ENCODE peak calls at places on chromosomes 2 and 18, in five cellular contexts. N is C1 segment of cervical spinal cord; E is breast epithelium; A is CD4-positive, alpha-beta T cell; O is progenitor cell of endocrine pancreas. T is an unnamed sample.

GRCh38 chr18:6010284-6010683 is 115.0 kb upstream of the TMEM200C start:
- DNase-seq in N (no peak), E (no peak), A (no peak), O (no peak), T (no peak)

GRCh38 chr2:121237980-121238665 is 46.9 kb downstream of the TFCP2L1 start:
- DNase-seq in N (no peak), E (no peak), A (no peak), O (no peak), T (peak; percentile 42)

GRCh38 chr2:171159326-171160118 is 1.2 kb downstream of the TLK1 start:
- DNase-seq in N (peak; percentile 75), E (peak; percentile 29), A (peak; percentile 47), O (peak; percentile 40), T (peak; percentile 46)

GRCh38 chr2:198930170-198930569 is 527.6 kb downstream of the SATB2 start:
- DNase-seq in N (no peak), E (no peak), A (no peak), O (no peak), T (no peak)

GRCh38 chr2:203105996-203106395 is 91.3 kb downstream of the NBEAL1 start:
- DNase-seq in N (no peak), E (no peak), A (no peak), O (no peak), T (no peak)

GRCh38 chr2:111930875-111931274 is 32.5 kb downstream of the MERTK start:
- DNase-seq in N (no peak), E (no peak), A (no peak), O (no peak), T (no peak)

GRCh38 chr2:172094319-172095145 is 8.2 kb downstream of the DLX2 start:
- DNase-seq in N (no peak), E (no peak), A (no peak), O (no peak), T (peak; percentile 92)

GRCh38 chr18:48217306-48218250 is 191.6 kb downstream of the ZBTB7C start:
- DNase-seq in N (no peak), E (no peak), A (no peak), O (no peak), T (no peak)

GRCh38 chr2:105843797-105844374 is 99.2 kb downstream of the NCK2 start:
- DNase-seq in N (no peak), E (no peak), A (no peak), O (no peak), T (no peak)

GRCh38 chr2:95530734-95531133 is 46.2 kb upstream of the TRIM43B start:
- DNase-seq in N (no peak), E (no peak), A (no peak), O (no peak), T (peak; percentile 47)

GRCh38 chr18:34709104-34709503 is 994 bp upstream of the DTNA start:
- DNase-seq in N (peak; percentile 5), E (no peak), A (no peak), O (no peak), T (no peak)

GRCh38 chr2:126675637-126676036 is 19.7 kb downstream of the GYPC start:
- DNase-seq in N (no peak), E (no peak), A (no peak), O (no peak), T (no peak)

GRCh38 chr2:173124441-173124840 is 48.8 kb downstream of the MAP3K20 start:
- DNase-seq in N (no peak), E (peak; percentile 68), A (no peak), O (no peak), T (no peak)

GRCh38 chr18:79488311-79489047 is 92.7 kb downstream of the NFATC1 start:
- DNase-seq in N (no peak), E (no peak), A (no peak), O (no peak), T (no peak)

GRCh38 chr2:88933980-88934379 is 242.5 kb downstream of the RPIA start:
- DNase-seq in N (no peak), E (no peak), A (no peak), O (no peak), T (no peak)

GRCh38 chr18:13627639-13628038 is 98.7 kb downstream of the FAM210A start:
- DNase-seq in N (no peak), E (no peak), A (no peak), O (no peak), T (no peak)

GRCh38 chr2:34547340-34547739 is 948.2 kb upstream of the FAM98A start:
- DNase-seq in N (no peak), E (no peak), A (no peak), O (no peak), T (no peak)

GRCh38 chr2:17747684-17748452 is 5.7 kb downstream of the SMC6 start:
- DNase-seq in N (no peak), E (no peak), A (no peak), O (no peak), T (no peak)